ENCODE peak calls at places on chromosomes 7 and 10, in four cellular contexts. G, H, V and J are unnamed samples.

GRCh38 chr10:57102234-57102633 is 741.2 kb upstream of the ZWINT start:
- DNase-seq in V (no peak), G (no peak), H (no peak), J (no peak)

GRCh38 chr10:68870545-68871104 is 30.5 kb upstream of the DDX50 start:
- DNase-seq in H (no peak), G (no peak), V (no peak), J (no peak)

GRCh38 chr10:81018898-81019890 is 481.5 kb downstream of the SH2D4B start:
- DNase-seq in G (no peak), V (no peak), H (peak; percentile 28), J (peak; percentile 70)

GRCh38 chr10:5482016-5482415 is 17.4 kb downstream of the CALML5 start:
- DNase-seq in G (no peak), H (no peak), V (no peak), J (no peak)

GRCh38 chr10:124380256-124380995 is 38.3 kb downstream of the OAT start:
- DNase-seq in V (no peak), G (no peak), H (no peak), J (no peak)

GRCh38 chr7:42494722-42495121 is 257.7 kb upstream of the GLI3 start:
- DNase-seq in G (no peak), V (no peak), H (no peak), J (no peak)

GRCh38 chr10:8181496-8182174 is 127.1 kb downstream of the GATA3 start:
- DNase-seq in H (no peak), V (no peak), G (no peak), J (no peak)

GRCh38 chr7:93092757-93093370 is 24.9 kb downstream of the SAMD9 start:
- DNase-seq in G (no peak), V (no peak), H (no peak), J (peak; percentile 2)

GRCh38 chr10:131825150-131825907 is 75.5 kb upstream of the PPP2R2D start:
- DNase-seq in V (no peak), G (no peak), H (no peak), J (no peak)

GRCh38 chr10:66925896-66926719 is at the start of gene LRRTM3:
- DNase-seq in G (peak; percentile 28), V (peak; percentile 20), H (peak; percentile 16), J (no peak)

GRCh38 chr10:26448706-26449435 is 10.7 kb downstream of the APBB1IP start:
- DNase-seq in G (no peak), V (peak; percentile 84), H (no peak), J (no peak)

GRCh38 chr10:123512881-123513822 is 153.0 kb upstream of the GPR26 start:
- DNase-seq in H (no peak), G (no peak), V (no peak), J (no peak)

GRCh38 chr10:6473430-6473829 is 106.6 kb downstream of the PRKCQ start:
- DNase-seq in V (no peak), G (peak; percentile 14), H (peak; percentile 61), J (peak; percentile 53)

GRCh38 chr10:11755512-11756247 is 13.5 kb downstream of the ECHDC3 start:
- DNase-seq in G (no peak), V (no peak), H (no peak), J (no peak)

GRCh38 chr10:132199854-132200311 is 13.1 kb downstream of the DPYSL4 start:
- DNase-seq in H (no peak), G (no peak), V (no peak), J (no peak)

GRCh38 chr10:62817763-62818425 is 1.7 kb upstream of the EGR2 start:
- DNase-seq in H (peak; percentile 86), G (peak; percentile 81), V (no peak), J (peak; percentile 45)

GRCh38 chr7:41029072-41029492 is 673.8 kb downstream of the INHBA start:
- DNase-seq in G (no peak), H (no peak), V (no peak), J (no peak)

GRCh38 chr7:74396993-74397392 is 56.7 kb upstream of the GTF2IRD1 start:
- DNase-seq in H (no peak), V (no peak), G (no peak), J (no peak)

GRCh38 chr10:52818019-52818418 is 45.4 kb upstream of the MBL2 start:
- DNase-seq in V (peak; percentile 37), G (peak; percentile 4), H (no peak), J (peak; percentile 1)

GRCh38 chr10:60123668-60124067 is 217.3 kb upstream of the CCDC6 start:
- DNase-seq in G (no peak), H (no peak), V (no peak), J (no peak)

GRCh38 chr10:61408065-61408464 is 45.1 kb downstream of the TMEM26 start:
- DNase-seq in V (no peak), H (no peak), G (no peak), J (no peak)

GRCh38 chr10:71492871-71493270 is 96.2 kb downstream of the CDH23 start:
- DNase-seq in H (no peak), G (no peak), V (no peak), J (no peak)

GRCh38 chr10:96017227-96017687 is 26.1 kb upstream of the CCNJ start:
- DNase-seq in V (peak; percentile 32), G (peak; percentile 22), H (peak; percentile 46), J (peak; percentile 14)

GRCh38 chr10:130021373-130021950 is 57.4 kb upstream of the EBF3 start:
- DNase-seq in G (no peak), H (no peak), V (no peak), J (peak; percentile 67)

GRCh38 chr10:54441286-54441685 is 359.7 kb downstream of the PCDH15 start:
- DNase-seq in G (no peak), V (no peak), H (no peak), J (no peak)

GRCh38 chr7:106430103-106430502 is 145.3 kb upstream of the NAMPT start:
- DNase-seq in G (no peak), V (no peak), H (no peak), J (no peak)
- TF ChIP-seq SPI1 in G (no peak), V (no peak), H (no peak), J (no peak)

GRCh38 chr7:55108401-55108800 is 89.6 kb downstream of the EGFR start:
- DNase-seq in V (no peak), H (no peak), G (no peak), J (no peak)

GRCh38 chr7:55108818-55109217 is 90.0 kb downstream of the EGFR start:
- DNase-seq in G (no peak), V (no peak), H (no peak), J (no peak)

GRCh38 chr7:55109384-55110167 is 90.8 kb downstream of the EGFR start:
- DNase-seq in V (no peak), G (no peak), H (no peak), J (no peak)

GRCh38 chr7:55105952-55106351 is 87.1 kb downstream of the EGFR start:
- DNase-seq in H (no peak), G (no peak), V (no peak), J (no peak)

GRCh38 chr7:55107946-55108345 is 89.1 kb downstream of the EGFR start:
- DNase-seq in H (no peak), G (no peak), V (no peak), J (no peak)
- TF ChIP-seq SPI1 in H (no peak), G (no peak), V (no peak), J (no peak)

GRCh38 chr10:88409824-88410223 is 173.3 kb downstream of the RNLS start:
- DNase-seq in H (no peak), G (no peak), V (no peak), J (no peak)
- TF ChIP-seq SPI1 in H (no peak), G (no peak), V (no peak), J (no peak)

GRCh38 chr7:47901542-47901941 is 46.7 kb downstream of the PKD1L1 start:
- DNase-seq in V (no peak), G (no peak), H (no peak), J (no peak)
- TF ChIP-seq SPI1 in V (no peak), G (no peak), H (no peak), J (no peak)

GRCh38 chr7:14602851-14603250 is 299.7 kb downstream of the DGKB start:
- DNase-seq in V (no peak), H (no peak), G (no peak), J (no peak)
- TF ChIP-seq SPI1 in V (no peak), H (no peak), G (no peak), J (no peak)

GRCh38 chr7:69968969-69969368 is 370.7 kb downstream of the AUTS2 start:
- DNase-seq in H (no peak), G (no peak), V (no peak), J (no peak)

GRCh38 chr7:69963388-69963787 is 365.1 kb downstream of the AUTS2 start:
- DNase-seq in H (no peak), V (no peak), G (no peak), J (no peak)

GRCh38 chr7:69962856-69963149 is 364.5 kb downstream of the AUTS2 start:
- DNase-seq in H (no peak), V (peak; percentile 39), G (no peak), J (no peak)

GRCh38 chr7:69967699-69968450 is 369.6 kb downstream of the AUTS2 start:
- DNase-seq in G (no peak), V (no peak), H (no peak), J (no peak)

GRCh38 chr7:69967152-69967591 is 368.9 kb downstream of the AUTS2 start:
- DNase-seq in G (no peak), V (no peak), H (no peak), J (no peak)
- TF ChIP-seq SPI1 in G (no peak), V (no peak), H (no peak), J (no peak)

GRCh38 chr7:140654109-140654387 is 13.4 kb upstream of the DENND2A start:
- DNase-seq in H (no peak), V (no peak), G (no peak), J (no peak)

GRCh38 chr7:140659727-140660396 is 12.9 kb upstream of the ADCK2 start:
- DNase-seq in V (no peak), G (no peak), H (no peak), J (no peak)

GRCh38 chr7:140654661-140655060 is 14.0 kb upstream of the DENND2A start:
- DNase-seq in G (no peak), H (no peak), V (no peak), J (no peak)

GRCh38 chr7:140655511-140656408 is 15.1 kb upstream of the DENND2A start:
- DNase-seq in H (no peak), V (no peak), G (no peak), J (no peak)

GRCh38 chr7:140656548-140657515 is 15.9 kb upstream of the ADCK2 start:
- DNase-seq in G (no peak), V (no peak), H (no peak), J (peak; percentile 86)
- TF ChIP-seq SPI1 in G (peak; percentile 80), V (peak; percentile 69), H (peak; percentile 90), J (peak; percentile 91)

GRCh38 chr7:50404392-50404791 is 45.8 kb downstream of the FIGNL1 start:
- DNase-seq in H (peak; percentile 39), V (no peak), G (no peak), J (no peak)
- TF ChIP-seq SPI1 in H (no peak), V (no peak), G (no peak), J (no peak)

GRCh38 chr7:16431646-16432424 is 10.5 kb upstream of the CRPPA start:
- DNase-seq in H (peak; percentile 36), G (no peak), V (no peak), J (no peak)

GRCh38 chr7:16428182-16428581 is 6.8 kb upstream of the CRPPA start:
- DNase-seq in G (no peak), H (no peak), V (no peak), J (no peak)

GRCh38 chr7:16432425-16432731 is 11.0 kb upstream of the CRPPA start:
- DNase-seq in H (no peak), V (no peak), G (no peak), J (no peak)

GRCh38 chr7:16430133-16430532 is 8.8 kb upstream of the CRPPA start:
- DNase-seq in G (no peak), V (no peak), H (no peak), J (no peak)

GRCh38 chr7:16428672-16429071 is 7.3 kb upstream of the CRPPA start:
- DNase-seq in G (no peak), V (no peak), H (no peak), J (peak; percentile 27)
- TF ChIP-seq SPI1 in G (no peak), V (no peak), H (no peak), J (peak; percentile 72)